ENCODE peak calls at places on chromosomes 12 and 14, in four cellular contexts. One of them, this sample, is unnamed. For H3K9me3 and H3K27me3, the result is how much of the 10 kb centered on the place peaks cover.

GRCh38 chr12:75725505-75726120 is 214.2 kb upstream of the KRR1 start:
- DNase-seq in CD4-positive, alpha-beta memory T cell: no peak
- DNase-seq in stomach: no peak
- DNase-seq in cardiac muscle cell: peak
- DNase-seq in this sample: no peak

GRCh38 chr12:2183556-2184541 is 131.1 kb downstream of the CACNA1C start:
- DNase-seq in cardiac muscle cell: peak
- DNase-seq in CD4-positive, alpha-beta memory T cell: no peak
- DNase-seq in stomach: no peak
- DNase-seq in this sample: no peak

GRCh38 chr14:77372304-77372841 is 4.5 kb downstream of the TMED8 start:
- DNase-seq in CD4-positive, alpha-beta memory T cell: peak
- DNase-seq in stomach: no peak
- DNase-seq in cardiac muscle cell: no peak
- DNase-seq in this sample: no peak

GRCh38 chr14:21703357-21704339 is 30.0 kb upstream of the OR4E1 start:
- DNase-seq in stomach: no peak
- DNase-seq in CD4-positive, alpha-beta memory T cell: peak
- DNase-seq in cardiac muscle cell: peak
- DNase-seq in this sample: no peak

GRCh38 chr12:123075591-123076171 is 75.2 kb downstream of the PITPNM2 start:
- DNase-seq in CD4-positive, alpha-beta memory T cell: peak
- DNase-seq in cardiac muscle cell: no peak
- DNase-seq in stomach: peak
- DNase-seq in this sample: peak

GRCh38 chr12:97681612-97682504 is 219.3 kb downstream of the RMST start:
- DNase-seq in CD4-positive, alpha-beta memory T cell: no peak
- DNase-seq in stomach: no peak
- DNase-seq in cardiac muscle cell: no peak
- DNase-seq in this sample: no peak

GRCh38 chr12:94994312-94994711 is 9.2 kb downstream of the NDUFA12 start:
- DNase-seq in stomach: no peak
- DNase-seq in cardiac muscle cell: peak
- DNase-seq in CD4-positive, alpha-beta memory T cell: no peak
- DNase-seq in this sample: no peak

GRCh38 chr12:22709292-22709691 is 84.3 kb downstream of the ETNK1 start:
- DNase-seq in cardiac muscle cell: peak
- DNase-seq in stomach: no peak
- DNase-seq in CD4-positive, alpha-beta memory T cell: no peak
- DNase-seq in this sample: no peak

GRCh38 chr12:92912052-92912451 is 17.0 kb downstream of the EEA1 start:
- DNase-seq in CD4-positive, alpha-beta memory T cell: no peak
- DNase-seq in stomach: no peak
- DNase-seq in cardiac muscle cell: no peak
- DNase-seq in this sample: no peak

GRCh38 chr14:36217732-36218131 is 41.2 kb upstream of the PTCSC3 start:
- DNase-seq in stomach: peak
- DNase-seq in cardiac muscle cell: peak
- DNase-seq in CD4-positive, alpha-beta memory T cell: no peak
- DNase-seq in this sample: peak

GRCh38 chr12:45468751-45469615 is 253.1 kb downstream of the ANO6 start:
- DNase-seq in cardiac muscle cell: no peak
- DNase-seq in stomach: no peak
- DNase-seq in CD4-positive, alpha-beta memory T cell: no peak
- DNase-seq in this sample: peak

GRCh38 chr12:57887631-57888406 is 41.3 kb upstream of the CTDSP2 start:
- DNase-seq in CD4-positive, alpha-beta memory T cell: no peak
- DNase-seq in cardiac muscle cell: peak
- DNase-seq in stomach: peak
- DNase-seq in this sample: no peak

GRCh38 chr14:75811862-75812505 is 150.9 kb downstream of the TTLL5 start:
- DNase-seq in CD4-positive, alpha-beta memory T cell: no peak
- DNase-seq in stomach: no peak
- DNase-seq in cardiac muscle cell: no peak
- DNase-seq in this sample: no peak

GRCh38 chr14:43778607-43778955 is 728.5 kb downstream of the FSCB start:
- DNase-seq in stomach: no peak
- DNase-seq in cardiac muscle cell: no peak
- DNase-seq in CD4-positive, alpha-beta memory T cell: no peak
- DNase-seq in this sample: no peak

GRCh38 chr14:34501004-34501580 is 38.4 kb downstream of the EAPP start:
- DNase-seq in stomach: no peak
- DNase-seq in CD4-positive, alpha-beta memory T cell: no peak
- DNase-seq in cardiac muscle cell: no peak
- DNase-seq in this sample: no peak

GRCh38 chr12:50825372-50825838 is 17.3 kb upstream of the TMPRSS12 start:
- DNase-seq in stomach: no peak
- DNase-seq in CD4-positive, alpha-beta memory T cell: peak
- DNase-seq in cardiac muscle cell: peak
- DNase-seq in this sample: no peak

GRCh38 chr12:19575307-19576243 is 136.3 kb downstream of the AEBP2 start:
- DNase-seq in stomach: peak
- DNase-seq in CD4-positive, alpha-beta memory T cell: no peak
- DNase-seq in cardiac muscle cell: peak
- DNase-seq in this sample: peak

GRCh38 chr12:1878214-1878613 is 40.2 kb downstream of the CACNA2D4 start:
- DNase-seq in stomach: no peak
- DNase-seq in cardiac muscle cell: no peak
- DNase-seq in CD4-positive, alpha-beta memory T cell: no peak
- DNase-seq in this sample: no peak

GRCh38 chr12:28866296-28866695 is 282.8 kb upstream of the FAR2 start:
- DNase-seq in cardiac muscle cell: no peak
- DNase-seq in stomach: no peak
- DNase-seq in CD4-positive, alpha-beta memory T cell: no peak
- DNase-seq in this sample: no peak

GRCh38 chr12:56408799-56409417 is 40.3 kb downstream of the TIMELESS start:
- DNase-seq in cardiac muscle cell: no peak
- DNase-seq in stomach: no peak
- DNase-seq in CD4-positive, alpha-beta memory T cell: no peak
- DNase-seq in this sample: no peak

GRCh38 chr12:89344862-89345202 is 7.5 kb downstream of the DUSP6 start:
- DNase-seq in cardiac muscle cell: no peak
- DNase-seq in stomach: no peak
- DNase-seq in CD4-positive, alpha-beta memory T cell: no peak
- DNase-seq in this sample: no peak

GRCh38 chr14:84622357-84622756 is 907.6 kb upstream of the FLRT2 start:
- DNase-seq in CD4-positive, alpha-beta memory T cell: no peak
- DNase-seq in cardiac muscle cell: peak
- DNase-seq in stomach: no peak
- DNase-seq in this sample: no peak

GRCh38 chr14:92928961-92929688 is 6.2 kb downstream of the CHGA start:
- DNase-seq in cardiac muscle cell: no peak
- DNase-seq in CD4-positive, alpha-beta memory T cell: no peak
- DNase-seq in stomach: no peak
- DNase-seq in this sample: peak

GRCh38 chr12:75656210-75656609 is 144.8 kb upstream of the KRR1 start:
- DNase-seq in CD4-positive, alpha-beta memory T cell: no peak
- DNase-seq in stomach: no peak
- DNase-seq in cardiac muscle cell: no peak
- DNase-seq in this sample: no peak

GRCh38 chr12:58425481-58426392 is 484.4 kb downstream of the ATP23 start:
- DNase-seq in CD4-positive, alpha-beta memory T cell: no peak
- DNase-seq in cardiac muscle cell: peak
- DNase-seq in stomach: peak
- DNase-seq in this sample: no peak

GRCh38 chr12:67621926-67622325 is 26.6 kb upstream of the DYRK2 start:
- DNase-seq in CD4-positive, alpha-beta memory T cell: no peak
- DNase-seq in cardiac muscle cell: no peak
- DNase-seq in stomach: no peak
- DNase-seq in this sample: no peak

GRCh38 chr12:122190842-122191668 is 8.1 kb downstream of the LRRC43 start:
- DNase-seq in cardiac muscle cell: peak
- DNase-seq in CD4-positive, alpha-beta memory T cell: peak
- DNase-seq in stomach: peak
- DNase-seq in this sample: no peak

GRCh38 chr14:42368234-42368633 is 761.6 kb downstream of the LRFN5 start:
- DNase-seq in stomach: no peak
- DNase-seq in cardiac muscle cell: no peak
- DNase-seq in CD4-positive, alpha-beta memory T cell: no peak
- DNase-seq in this sample: no peak
- H3K9me3 ChIP-seq in stomach: under half
- H3K9me3 ChIP-seq in cardiac muscle cell: under half
- H3K9me3 ChIP-seq in CD4-positive, alpha-beta memory T cell: under half
- H3K9me3 ChIP-seq in this sample: under half

GRCh38 chr14:90654831-90655276 is 161.4 kb downstream of the TTC7B start:
- DNase-seq in cardiac muscle cell: peak
- DNase-seq in stomach: no peak
- DNase-seq in CD4-positive, alpha-beta memory T cell: no peak
- DNase-seq in this sample: no peak
- H3K27me3 ChIP-seq in cardiac muscle cell: under half
- H3K27me3 ChIP-seq in stomach: under half
- H3K27me3 ChIP-seq in CD4-positive, alpha-beta memory T cell: under half
- H3K27me3 ChIP-seq in this sample: under half

GRCh38 chr12:131528144-131528543 is 182.7 kb upstream of the SFSWAP start:
- DNase-seq in CD4-positive, alpha-beta memory T cell: no peak
- DNase-seq in cardiac muscle cell: no peak
- DNase-seq in stomach: no peak
- DNase-seq in this sample: no peak
- H3K9me3 ChIP-seq in CD4-positive, alpha-beta memory T cell: under half
- H3K9me3 ChIP-seq in cardiac muscle cell: under half
- H3K9me3 ChIP-seq in stomach: under half
- H3K9me3 ChIP-seq in this sample: under half

GRCh38 chr12:5043589-5044419 is at the start of gene KCNA5:
- DNase-seq in cardiac muscle cell: peak
- DNase-seq in stomach: no peak
- DNase-seq in CD4-positive, alpha-beta memory T cell: no peak
- DNase-seq in this sample: no peak

GRCh38 chr12:5047094-5047493 is 3.4 kb downstream of the KCNA5 start:
- DNase-seq in CD4-positive, alpha-beta memory T cell: no peak
- DNase-seq in stomach: no peak
- DNase-seq in cardiac muscle cell: no peak
- DNase-seq in this sample: no peak

GRCh38 chr12:5040368-5040767 is 3.3 kb upstream of the KCNA5 start:
- DNase-seq in stomach: no peak
- DNase-seq in cardiac muscle cell: no peak
- DNase-seq in CD4-positive, alpha-beta memory T cell: no peak
- DNase-seq in this sample: no peak

GRCh38 chr12:5047729-5048128 is 4.0 kb downstream of the KCNA5 start:
- DNase-seq in CD4-positive, alpha-beta memory T cell: no peak
- DNase-seq in cardiac muscle cell: no peak
- DNase-seq in stomach: no peak
- DNase-seq in this sample: no peak

DNA sequence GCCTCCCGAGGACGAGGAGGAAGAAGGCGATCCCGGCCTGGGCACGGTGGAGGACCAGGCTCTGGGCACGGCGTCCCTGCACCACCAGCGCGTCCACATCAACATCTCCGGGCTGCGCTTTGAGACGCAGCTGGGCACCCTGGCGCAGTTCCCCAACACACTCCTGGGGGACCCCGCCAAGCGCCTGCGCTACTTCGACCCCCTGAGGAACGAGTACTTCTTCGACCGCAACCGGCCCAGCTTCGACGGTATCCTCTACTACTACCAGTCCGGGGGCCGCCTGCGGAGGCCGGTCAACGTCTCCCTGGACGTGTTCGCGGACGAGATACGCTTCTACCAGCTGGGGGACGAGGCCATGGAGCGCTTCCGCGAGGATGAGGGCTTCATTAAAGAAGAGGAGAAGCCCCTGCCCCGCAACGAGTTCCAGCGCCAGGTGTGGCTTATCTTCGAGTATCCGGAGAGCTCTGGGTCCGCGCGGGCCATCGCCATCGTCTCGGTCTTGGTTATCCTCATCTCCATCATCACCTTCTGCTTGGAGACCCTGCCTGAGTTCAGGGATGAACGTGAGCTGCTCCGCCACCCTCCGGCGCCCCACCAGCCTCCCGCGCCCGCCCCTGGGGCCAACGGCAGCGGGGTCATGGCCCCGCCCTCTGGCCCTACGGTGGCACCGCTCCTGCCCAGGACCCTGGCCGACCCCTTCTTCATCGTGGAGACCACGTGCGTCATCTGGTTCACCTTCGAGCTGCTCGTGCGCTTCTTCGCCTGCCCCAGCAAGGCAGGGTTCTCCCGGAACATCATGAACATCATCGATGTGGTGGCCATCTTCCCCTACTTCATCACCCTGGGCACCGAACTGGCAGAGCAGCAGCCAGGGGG is 979 bp downstream of the KCNA5 start:
- DNase-seq in CD4-positive, alpha-beta memory T cell: no peak
- DNase-seq in stomach: no peak
- DNase-seq in cardiac muscle cell: no peak
- DNase-seq in this sample: peak
- H3K27me3 ChIP-seq in CD4-positive, alpha-beta memory T cell: under half
- H3K27me3 ChIP-seq in stomach: under half
- H3K27me3 ChIP-seq in cardiac muscle cell: under half
- H3K27me3 ChIP-seq in this sample: under half

GRCh38 chr12:38154096-38155019 is 162.2 kb upstream of the ALG10B start:
- DNase-seq in CD4-positive, alpha-beta memory T cell: no peak
- DNase-seq in stomach: no peak
- DNase-seq in cardiac muscle cell: no peak
- DNase-seq in this sample: no peak
- H3K9me3 ChIP-seq in CD4-positive, alpha-beta memory T cell: under half
- H3K9me3 ChIP-seq in stomach: under half
- H3K9me3 ChIP-seq in cardiac muscle cell: under half
- H3K9me3 ChIP-seq in this sample: under half

GRCh38 chr12:117514016-117514415 is 152.6 kb upstream of the NOS1 start:
- DNase-seq in stomach: peak
- DNase-seq in cardiac muscle cell: no peak
- DNase-seq in CD4-positive, alpha-beta memory T cell: no peak
- DNase-seq in this sample: no peak

GRCh38 chr12:117513353-117513752 is 151.9 kb upstream of the NOS1 start:
- DNase-seq in stomach: peak
- DNase-seq in cardiac muscle cell: no peak
- DNase-seq in CD4-positive, alpha-beta memory T cell: no peak
- DNase-seq in this sample: no peak

GRCh38 chr12:117521327-117521726 is 159.9 kb upstream of the NOS1 start:
- DNase-seq in cardiac muscle cell: no peak
- DNase-seq in CD4-positive, alpha-beta memory T cell: no peak
- DNase-seq in stomach: no peak
- DNase-seq in this sample: no peak

GRCh38 chr12:117518594-117519270 is 157.3 kb upstream of the NOS1 start:
- DNase-seq in stomach: no peak
- DNase-seq in cardiac muscle cell: no peak
- DNase-seq in CD4-positive, alpha-beta memory T cell: no peak
- DNase-seq in this sample: no peak

GRCh38 chr12:117516034-117516433 is 154.6 kb upstream of the NOS1 start:
- DNase-seq in CD4-positive, alpha-beta memory T cell: no peak
- DNase-seq in cardiac muscle cell: no peak
- DNase-seq in stomach: no peak
- DNase-seq in this sample: no peak
- H3K27me3 ChIP-seq in CD4-positive, alpha-beta memory T cell: under half
- H3K27me3 ChIP-seq in cardiac muscle cell: under half
- H3K27me3 ChIP-seq in stomach: under half
- H3K27me3 ChIP-seq in this sample: under half

GRCh38 chr14:66944872-66945271 is 244.4 kb upstream of the GARIN2 start:
- DNase-seq in stomach: no peak
- DNase-seq in CD4-positive, alpha-beta memory T cell: no peak
- DNase-seq in cardiac muscle cell: peak
- DNase-seq in this sample: no peak
- H3K9me3 ChIP-seq in stomach: under half
- H3K9me3 ChIP-seq in CD4-positive, alpha-beta memory T cell: under half
- H3K9me3 ChIP-seq in cardiac muscle cell: under half
- H3K9me3 ChIP-seq in this sample: half or more

GRCh38 chr14:104586832-104587620 is 7.5 kb downstream of the C14orf180 start:
- DNase-seq in stomach: peak
- DNase-seq in cardiac muscle cell: no peak
- DNase-seq in CD4-positive, alpha-beta memory T cell: no peak
- DNase-seq in this sample: peak
- H3K27me3 ChIP-seq in stomach: under half
- H3K27me3 ChIP-seq in cardiac muscle cell: under half
- H3K27me3 ChIP-seq in CD4-positive, alpha-beta memory T cell: under half
- H3K27me3 ChIP-seq in this sample: under half

This sample was measured in upper lobe of left lung.